ENCODE peak calls at places on chromosomes 3 and 15, in seven cellular contexts. T is H9, S is neuronal stem cell, J is mesendoderm, Y is H1, L is mesenchymal stem cell, N is trophoblast cell. O is an unnamed sample.

GRCh38 chr3:190865828-190866227 is 3.3 kb upstream of the GMNC start:
- DNase-seq in T (no peak), S (no peak), J (no peak), Y (no peak), L (no peak), N (peak; percentile 43), O (no peak)

GRCh38 chr3:4504340-4505261 is 11.5 kb downstream of the ITPR1 start:
- DNase-seq in T (no peak), S (no peak), J (no peak), Y (no peak), L (peak; percentile 28), N (no peak), O (no peak)

GRCh38 chr15:89087066-89087829 is 1.0 kb upstream of the ABHD2 start:
- DNase-seq in T (no peak), S (no peak), J (no peak), Y (no peak), L (no peak), N (no peak), O (no peak)

GRCh38 chr15:75945953-75946352 is 42.3 kb downstream of the FBXO22 start:
- DNase-seq in T (no peak), S (no peak), J (no peak), Y (no peak), L (peak; percentile 68), N (no peak), O (peak; percentile 88)

GRCh38 chr15:53808058-53808703 is 48.7 kb upstream of the WDR72 start:
- DNase-seq in T (no peak), S (no peak), J (no peak), Y (no peak), L (peak; percentile 1), N (peak; percentile 53), O (no peak)

GRCh38 chr3:179745109-179745508 is 92.3 kb downstream of the USP13 start:
- DNase-seq in T (no peak), S (no peak), J (no peak), Y (no peak), L (no peak), N (no peak), O (no peak)

GRCh38 chr3:52090131-52090548 is 33.8 kb upstream of the DUSP7 start:
- DNase-seq in T (no peak), S (no peak), J (no peak), Y (no peak), L (peak; percentile 94), N (peak; percentile 69), O (peak; percentile 92)

GRCh38 chr3:4675704-4676103 is 182.6 kb downstream of the ITPR1 start:
- DNase-seq in T (no peak), S (no peak), J (no peak), Y (no peak), L (no peak), N (no peak), O (no peak)

GRCh38 chr3:153051427-153052095 is 110.5 kb upstream of the RAP2B start:
- DNase-seq in T (no peak), S (no peak), J (no peak), Y (no peak), L (peak; percentile 90), N (peak; percentile 70), O (peak; percentile 92)

GRCh38 chr15:95551580-95551979 is 778.9 kb upstream of the NR2F2 start:
- DNase-seq in T (no peak), S (no peak), J (no peak), Y (no peak), L (no peak), N (no peak), O (no peak)
- H2AK5ac ChIP-seq in T (no peak overlapping the region), S (no peak overlapping the region), J (no peak overlapping the region), Y (no peak overlapping the region), L (no peak overlapping the region), N (no peak overlapping the region), O (no peak overlapping the region)

GRCh38 chr3:136075816-136076215 is 110.3 kb downstream of the PPP2R3A start:
- DNase-seq in T (no peak), S (no peak), J (peak; percentile 18), Y (no peak), L (peak; percentile 30), N (peak; percentile 36), O (peak; percentile 17)

GRCh38 chr3:136075218-136075808 is 109.8 kb downstream of the PPP2R3A start:
- DNase-seq in T (peak; percentile 43), S (peak; percentile 75), J (peak; percentile 80), Y (no peak), L (peak; percentile 81), N (peak; percentile 91), O (peak; percentile 80)

GRCh38 chr3:136074546-136074945 is 109.0 kb downstream of the PPP2R3A start:
- DNase-seq in T (no peak), S (no peak), J (no peak), Y (no peak), L (no peak), N (no peak), O (peak; percentile 68)

DNA sequence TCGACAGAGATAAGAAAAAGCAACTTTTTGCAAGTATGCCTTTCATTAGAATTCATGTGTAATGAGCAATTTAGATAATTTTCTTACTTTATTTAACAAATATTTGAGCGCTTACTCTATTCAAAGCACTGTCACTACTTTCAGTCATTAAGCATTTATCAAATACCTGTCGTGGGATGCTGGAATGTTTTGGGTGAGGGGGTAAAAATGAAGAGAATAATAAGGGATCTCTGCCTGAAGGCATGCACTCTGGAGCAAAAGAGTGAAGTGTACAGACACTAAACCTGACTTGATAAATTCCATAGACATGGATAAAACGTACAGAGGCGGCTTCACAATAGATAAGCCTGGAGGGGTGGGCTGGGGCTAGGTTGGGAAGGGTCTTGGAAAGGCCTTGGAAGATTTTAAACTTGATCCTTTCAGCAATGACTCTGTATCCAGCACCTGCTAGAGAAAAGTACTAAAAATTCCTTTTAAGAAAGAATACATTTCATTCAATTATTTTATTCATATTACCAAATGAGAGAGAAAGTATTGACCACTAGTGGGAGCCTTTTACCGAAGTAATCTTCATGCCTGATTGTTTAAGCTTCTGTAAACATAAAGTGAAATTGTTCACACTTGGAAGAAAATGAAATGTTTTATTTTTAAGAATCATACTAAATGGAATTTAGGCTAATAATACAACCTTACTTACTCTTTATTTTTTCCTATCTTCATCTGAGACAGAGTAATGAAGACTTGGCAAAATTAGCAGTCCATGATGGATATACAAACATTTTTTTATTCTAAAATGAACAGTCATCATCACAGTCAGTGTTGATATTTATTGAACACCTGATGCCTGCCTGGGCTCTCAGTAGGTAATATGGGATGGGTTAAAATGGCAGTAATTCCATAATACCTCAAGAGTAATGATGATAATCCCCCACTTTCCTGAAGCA is 113.2 kb downstream of the PPP2R3A start:
- DNase-seq in T (no peak), S (no peak), J (no peak), Y (no peak), L (peak; percentile 42), N (peak; percentile 71), O (peak; percentile 38)
- H2AK5ac ChIP-seq in T (no peak overlapping the region), S (no peak overlapping the region), J (no peak overlapping the region), Y (no peak overlapping the region), L (no peak overlapping the region), N (no peak overlapping the region), O (no peak overlapping the region)

GRCh38 chr3:43073116-43073835 is 32.6 kb downstream of the POMGNT2 start:
- DNase-seq in T (no peak), S (no peak), J (no peak), Y (no peak), L (no peak), N (no peak), O (no peak)

GRCh38 chr3:43074482-43074881 is 31.4 kb downstream of the POMGNT2 start:
- DNase-seq in T (no peak), S (no peak), J (no peak), Y (no peak), L (no peak), N (no peak), O (no peak)

GRCh38 chr3:43071313-43071893 is 34.5 kb downstream of the POMGNT2 start:
- DNase-seq in T (peak; percentile 59), S (no peak), J (peak; percentile 54), Y (peak; percentile 27), L (no peak), N (peak; percentile 5), O (no peak)

GRCh38 chr3:43073836-43074220 is 32.1 kb downstream of the POMGNT2 start:
- DNase-seq in T (no peak), S (no peak), J (no peak), Y (no peak), L (no peak), N (no peak), O (no peak)

GRCh38 chr3:43072361-43072760 is 33.5 kb downstream of the POMGNT2 start:
- DNase-seq in T (no peak), S (no peak), J (no peak), Y (no peak), L (no peak), N (no peak), O (no peak)
- H2AK5ac ChIP-seq in T (no peak overlapping the region), S (no peak overlapping the region), J (no peak overlapping the region), Y (no peak overlapping the region), L (no peak overlapping the region), N (no peak overlapping the region), O (no peak overlapping the region)

GRCh38 chr15:96170616-96171270 is 159.8 kb upstream of the NR2F2 start:
- DNase-seq in T (no peak), S (no peak), J (peak; percentile 83), Y (no peak), L (peak; percentile 53), N (no peak), O (no peak)
- H2AK5ac ChIP-seq in T (no peak overlapping the region), S (no peak overlapping the region), J (no peak overlapping the region), Y (no peak overlapping the region), L (no peak overlapping the region), N (no peak overlapping the region), O (no peak overlapping the region)

GRCh38 chr3:138034918-138035317 is 25.0 kb downstream of the CLDN18 start:
- DNase-seq in T (no peak), S (no peak), J (no peak), Y (no peak), L (no peak), N (no peak), O (no peak)

GRCh38 chr3:138042043-138042442 is 32.1 kb downstream of the CLDN18 start:
- DNase-seq in T (no peak), S (no peak), J (no peak), Y (no peak), L (peak; percentile 66), N (peak; percentile 34), O (peak; percentile 89)

GRCh38 chr3:138043266-138044029 is 33.5 kb downstream of the CLDN18 start:
- DNase-seq in T (no peak), S (no peak), J (no peak), Y (no peak), L (peak; percentile 32), N (peak; percentile 66), O (peak; percentile 93)

GRCh38 chr3:138036572-138036971 is 26.6 kb downstream of the CLDN18 start:
- DNase-seq in T (no peak), S (no peak), J (no peak), Y (no peak), L (no peak), N (no peak), O (no peak)

GRCh38 chr3:138038725-138039462 is 28.9 kb downstream of the CLDN18 start:
- DNase-seq in T (no peak), S (no peak), J (peak; percentile 11), Y (no peak), L (no peak), N (no peak), O (no peak)
- H2AK5ac ChIP-seq in T (no peak overlapping the region), S (no peak overlapping the region), J (no peak overlapping the region), Y (no peak overlapping the region), L (no peak overlapping the region), N (no peak overlapping the region), O (no peak overlapping the region)

GRCh38 chr3:112773864-112774263 is 72.8 kb downstream of the CD200R1L start:
- DNase-seq in T (no peak), S (no peak), J (no peak), Y (no peak), L (no peak), N (no peak), O (no peak)
- H2AK5ac ChIP-seq in T (no peak overlapping the region), S (no peak overlapping the region), J (no peak overlapping the region), Y (no peak overlapping the region), L (no peak overlapping the region), N (no peak overlapping the region), O (peak overlapping the region; percentile 74)

GRCh38 chr15:49101536-49101935 is 53.9 kb downstream of the COPS2 start:
- DNase-seq in T (no peak), S (no peak), J (no peak), Y (no peak), L (peak; percentile 56), N (peak; percentile 43), O (peak; percentile 76)
- H2AK5ac ChIP-seq in T (no peak overlapping the region), S (no peak overlapping the region), J (no peak overlapping the region), Y (no peak overlapping the region), L (no peak overlapping the region), N (no peak overlapping the region), O (no peak overlapping the region)

O was measured in IMR-90.